ENCODE peak calls at places on chromosomes 7 and 10, in nine cellular contexts. A is PC-3, R is GM23248, K is neural progenitor cell, G is HCT116, V is hepatocyte, D is SK-N-SH, P is GM23338, U is MM.1S. X is an unnamed sample.

GRCh38 chr10:14259696-14260595 is 70.8 kb downstream of the FRMD4A start:
- DNase-seq in G (no peak), U (no peak), K (no peak), P (no peak), D (no peak), V (peak), R (no peak), A (no peak), X (no peak)

GRCh38 chr7:24587853-24588252 is 14.6 kb downstream of the PALS2 start:
- DNase-seq in K (peak), R (peak), A (peak), V (no peak), D (no peak), P (peak), G (no peak), U (peak), X (peak)

GRCh38 chr7:3152714-3153113 is 109.0 kb upstream of the CARD11 start:
- DNase-seq in V (no peak), U (no peak), R (no peak), D (no peak), K (no peak), A (no peak), P (no peak), G (no peak), X (peak)

GRCh38 chr7:135938563-135938962 is 38.6 kb downstream of the MTPN start:
- DNase-seq in G (no peak), P (no peak), K (no peak), D (no peak), R (no peak), A (no peak), V (no peak), U (no peak), X (no peak)

GRCh38 chr10:105538933-105539332 is 897.8 kb downstream of the SORCS3 start:
- DNase-seq in A (no peak), G (no peak), K (peak), P (peak), D (no peak), U (no peak), R (no peak), V (no peak), X (no peak)

GRCh38 chr7:151755131-151755787 is 121.7 kb downstream of the PRKAG2 start:
- DNase-seq in A (no peak), K (no peak), G (no peak), P (no peak), V (no peak), U (no peak), D (no peak), R (peak), X (no peak)

GRCh38 chr10:102408728-102409603 is 9.6 kb downstream of the PSD start:
- DNase-seq in V (peak), U (no peak), K (peak), D (peak), A (no peak), G (no peak), P (peak), R (peak), X (no peak)

GRCh38 chr10:89916481-89916880 is 215.1 kb downstream of the KIF20B start:
- DNase-seq in K (no peak), R (peak), G (no peak), D (no peak), V (no peak), P (no peak), A (peak), U (no peak), X (no peak)

GRCh38 chr10:29767958-29768357 is 133.2 kb upstream of the SVIL start:
- DNase-seq in G (no peak), K (no peak), A (no peak), R (no peak), P (no peak), V (no peak), D (no peak), U (no peak), X (no peak)

GRCh38 chr7:33885290-33886005 is 19.9 kb upstream of the BMPER start:
- DNase-seq in P (no peak), V (no peak), U (no peak), D (no peak), R (no peak), A (no peak), G (no peak), K (no peak), X (no peak)

GRCh38 chr7:5396542-5396941 is 27.1 kb downstream of the TNRC18 start:
- DNase-seq in R (peak), K (no peak), A (peak), U (peak), G (peak), D (peak), V (no peak), P (no peak), X (peak)

GRCh38 chr10:86936661-86937501 is 20.5 kb downstream of the MMRN2 start:
- DNase-seq in G (no peak), D (no peak), V (no peak), K (no peak), U (no peak), A (no peak), R (peak), P (no peak), X (no peak)

GRCh38 chr7:112076309-112076708 is 129.9 kb downstream of the DOCK4 start:
- DNase-seq in K (no peak), D (no peak), V (no peak), P (no peak), U (no peak), R (no peak), A (no peak), G (no peak), X (no peak)

GRCh38 chr7:47472444-47473157 is 109.3 kb downstream of the TNS3 start:
- DNase-seq in K (no peak), A (no peak), U (no peak), G (no peak), V (no peak), P (no peak), R (no peak), D (no peak), X (peak)

GRCh38 chr10:43922335-43923280 is 273.9 kb upstream of the ZNF32 start:
- DNase-seq in D (no peak), U (no peak), P (no peak), R (no peak), K (no peak), A (no peak), V (peak), G (no peak), X (peak)

GRCh38 chr10:24382045-24382444 is 173.1 kb downstream of the KIAA1217 start:
- DNase-seq in G (no peak), D (no peak), K (no peak), A (no peak), P (no peak), V (no peak), U (no peak), R (no peak), X (no peak)

GRCh38 chr7:16063691-16064090 is 357.6 kb downstream of the CRPPA start:
- DNase-seq in V (no peak), R (peak), G (no peak), K (no peak), P (no peak), A (no peak), D (no peak), U (no peak), X (no peak)

GRCh38 chr7:96728139-96728538 is 18.5 kb upstream of the SEM1 start:
- DNase-seq in G (no peak), V (no peak), U (no peak), R (no peak), K (no peak), D (no peak), A (no peak), P (no peak), X (no peak)

GRCh38 chr10:75814071-75814470 is 382.6 kb downstream of the LRMDA start:
- DNase-seq in R (no peak), P (no peak), A (peak), U (no peak), V (no peak), G (no peak), D (no peak), K (no peak), X (no peak)

GRCh38 chr10:93384006-93384405 is 98.1 kb downstream of the MYOF start:
- DNase-seq in U (no peak), K (no peak), R (no peak), G (peak), D (no peak), V (no peak), A (peak), P (no peak), X (no peak)

GRCh38 chr7:149773446-149774236 is at the start of gene ZNF467:
- DNase-seq in D (peak), R (peak), V (peak), P (peak), A (peak), G (no peak), K (peak), U (no peak), X (no peak)
- TF ChIP-seq EZH2phosphoT487 in D (no peak), R (no peak), V (no peak), P (no peak), A (no peak), G (no peak), K (no peak), U (no peak), X (no peak)

GRCh38 chr7:28408105-28408973 is 4.0 kb upstream of the CREB5 start:
- DNase-seq in R (peak), P (peak), V (no peak), G (no peak), D (peak), A (no peak), K (peak), U (no peak), X (no peak)
- TF ChIP-seq EZH2phosphoT487 in R (no peak), P (no peak), V (no peak), G (no peak), D (no peak), A (no peak), K (no peak), U (no peak), X (no peak)

GRCh38 chr7:43569424-43569823 is 13.5 kb upstream of the STK17A start:
- DNase-seq in V (no peak), U (no peak), R (peak), D (no peak), A (peak), P (no peak), K (no peak), G (no peak), X (no peak)
- TF ChIP-seq EZH2phosphoT487 in V (no peak), U (no peak), R (no peak), D (no peak), A (no peak), P (no peak), K (no peak), G (no peak), X (no peak)

DNA sequence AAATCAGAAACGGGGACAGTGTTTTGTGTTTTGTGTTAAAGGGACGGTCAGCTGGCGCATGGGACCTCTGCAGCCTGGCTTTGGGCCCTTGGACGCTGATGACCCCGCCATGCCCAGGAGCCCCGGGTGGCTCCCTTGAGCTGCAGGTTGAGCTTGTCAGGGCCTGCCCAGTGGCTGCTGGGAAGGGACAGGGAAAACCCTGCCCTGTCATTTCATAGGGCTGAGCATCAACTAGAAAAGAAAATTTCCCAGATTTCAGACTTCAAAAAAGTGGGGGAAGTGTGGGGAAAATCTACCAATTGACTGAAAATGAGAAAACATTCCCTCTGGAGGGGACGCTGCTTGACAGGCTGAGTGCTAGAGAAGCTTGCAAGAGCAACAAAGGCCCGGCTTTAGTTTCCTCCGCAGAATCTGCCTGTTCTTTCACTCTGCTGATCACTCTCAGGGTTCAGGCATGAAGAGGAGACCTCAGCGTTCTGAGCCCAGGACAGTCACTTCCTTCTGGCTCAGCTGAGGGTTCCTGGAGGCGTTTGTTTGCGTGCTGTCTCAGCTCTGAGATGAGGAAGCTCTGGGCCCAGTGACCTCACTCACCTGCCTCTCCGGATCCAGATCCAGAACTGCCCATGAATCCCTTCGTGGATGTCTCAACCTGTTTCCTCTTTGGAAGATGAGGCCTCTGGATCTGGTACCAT is 18.6 kb upstream of the DNAJB6 start:
- DNase-seq in K (no peak), R (peak), V (no peak), G (no peak), U (no peak), A (peak), P (no peak), D (no peak), X (no peak)
- TF ChIP-seq EZH2phosphoT487 in K (no peak), R (no peak), V (no peak), G (no peak), U (no peak), A (no peak), P (no peak), D (no peak), X (no peak)

DNA sequence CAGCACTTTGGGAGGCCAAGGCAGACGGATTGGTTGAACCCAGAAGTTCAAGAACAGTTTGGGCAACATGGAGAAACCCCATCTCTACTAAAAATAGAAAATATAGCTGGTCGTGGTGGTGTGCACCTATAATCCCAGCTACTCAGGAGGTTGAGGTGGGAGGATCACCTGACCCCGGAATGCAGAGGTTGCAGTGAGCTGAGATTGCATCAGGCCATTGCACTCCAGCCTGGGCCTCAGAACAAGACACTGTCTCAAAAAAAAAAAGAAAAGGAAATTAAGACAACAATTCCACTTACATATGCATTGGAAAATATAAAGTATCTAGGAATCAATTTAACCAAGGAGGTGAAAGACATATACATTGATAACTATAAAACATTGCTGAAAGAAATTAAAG is 7.2 kb upstream of the OGDH start:
- DNase-seq in P (no peak), K (no peak), D (no peak), U (no peak), G (no peak), A (no peak), R (no peak), V (no peak), X (no peak)
- TF ChIP-seq EZH2phosphoT487 in P (no peak), K (no peak), D (no peak), U (no peak), G (no peak), A (no peak), R (no peak), V (no peak), X (no peak)

X was measured in OCI-LY7.